ENCODE peak calls at places on chromosomes 3 and 15, in ten cellular contexts. N is sigmoid colon, L is GM12878, R is H1, A is stomach, Y is suprapubic skin, T is esophagus muscularis mucosa, P is transverse colon, H is HepG2, W is K562. I is an unnamed sample.

GRCh38 chr3:86797946-86798345 is 193.0 kb downstream of the VGLL3 start:
- DNase-seq in N (no peak), L (no peak), R (no peak), A (no peak), Y (no peak), T (no peak), P (no peak), H (no peak), W (no peak), I (no peak)

GRCh38 chr3:135325726-135326245 is 530.7 kb downstream of the EPHB1 start:
- DNase-seq in N (no peak), L (no peak), R (no peak), A (no peak), Y (no peak), T (peak), P (no peak), H (no peak), W (no peak), I (no peak)

GRCh38 chr3:148400754-148401153 is 296.9 kb upstream of the AGTR1 start:
- DNase-seq in N (no peak), L (no peak), R (no peak), A (no peak), Y (no peak), T (no peak), P (no peak), H (no peak), W (no peak), I (no peak)

GRCh38 chr3:105458518-105459215 is 92.0 kb downstream of the ALCAM start:
- DNase-seq in N (no peak), L (no peak), R (no peak), A (no peak), Y (no peak), T (no peak), P (no peak), H (no peak), W (no peak), I (no peak)

GRCh38 chr15:58203537-58203936 is 65.4 kb downstream of the AQP9 start:
- DNase-seq in N (no peak), L (no peak), R (no peak), A (no peak), Y (no peak), T (no peak), P (no peak), H (no peak), W (peak), I (no peak)

GRCh38 chr3:31103623-31104180 is 209.2 kb upstream of the GADL1 start:
- DNase-seq in N (no peak), L (no peak), R (no peak), A (no peak), Y (no peak), T (no peak), P (no peak), H (no peak), W (no peak), I (no peak)

GRCh38 chr3:121992601-121993560 is 29.2 kb downstream of the ILDR1 start:
- DNase-seq in N (no peak), L (peak), R (no peak), A (no peak), Y (no peak), T (peak), P (no peak), H (no peak), W (no peak), I (peak)

GRCh38 chr3:159814161-159814560 is 174.5 kb upstream of the IL12A start:
- DNase-seq in N (no peak), L (no peak), R (peak), A (no peak), Y (no peak), T (no peak), P (peak), H (no peak), W (no peak), I (no peak)

GRCh38 chr3:57755368-57756021 is 614 bp upstream of the SLMAP start:
- DNase-seq in N (peak), L (no peak), R (no peak), A (peak), Y (no peak), T (no peak), P (peak), H (peak), W (peak), I (no peak)

GRCh38 chr3:10950476-10951294 is 41.9 kb upstream of the SLC6A1 start:
- DNase-seq in N (no peak), L (no peak), R (no peak), A (no peak), Y (no peak), T (no peak), P (no peak), H (peak), W (peak), I (peak)

GRCh38 chr15:29749365-29750086 is 72.7 kb downstream of the TJP1 start:
- DNase-seq in N (no peak), L (no peak), R (no peak), A (no peak), Y (no peak), T (no peak), P (no peak), H (no peak), W (no peak), I (no peak)

GRCh38 chr15:69474291-69474690 is 21.7 kb downstream of the RPLP1 start:
- DNase-seq in N (no peak), L (no peak), R (no peak), A (no peak), Y (no peak), T (no peak), P (no peak), H (no peak), W (no peak), I (no peak)

GRCh38 chr15:67998599-67999122 is 55.5 kb upstream of the PIAS1 start:
- DNase-seq in N (no peak), L (no peak), R (no peak), A (peak), Y (no peak), T (no peak), P (peak), H (no peak), W (no peak), I (no peak)

GRCh38 chr3:166243511-166243910 is 406.3 kb upstream of the BCHE start:
- DNase-seq in N (no peak), L (no peak), R (no peak), A (no peak), Y (no peak), T (no peak), P (no peak), H (no peak), W (no peak), I (no peak)

GRCh38 chr15:85171736-85172135 is 190.1 kb downstream of the PDE8A start:
- DNase-seq in N (no peak), L (no peak), R (no peak), A (no peak), Y (no peak), T (no peak), P (no peak), H (no peak), W (no peak), I (no peak)

GRCh38 chr3:19149388-19149787 is 1.1 kb downstream of the KCNH8 start:
- DNase-seq in N (no peak), L (no peak), R (no peak), A (no peak), Y (no peak), T (no peak), P (no peak), H (no peak), W (no peak), I (no peak)

GRCh38 chr3:197889204-197889930 is 60.6 kb upstream of the RPL35A start:
- DNase-seq in N (no peak), L (no peak), R (no peak), A (no peak), Y (no peak), T (no peak), P (no peak), H (no peak), W (no peak), I (no peak)

GRCh38 chr15:78909791-78910228 is 35.0 kb downstream of the CTSH start:
- DNase-seq in N (no peak), L (peak), R (no peak), A (no peak), Y (no peak), T (no peak), P (no peak), H (peak), W (peak), I (no peak)

GRCh38 chr3:184338538-184338945 is 1.1 kb downstream of the FAM131A start:
- DNase-seq in N (peak), L (no peak), R (peak), A (peak), Y (no peak), T (no peak), P (peak), H (no peak), W (no peak), I (no peak)

GRCh38 chr3:116259984-116260383 is 185.3 kb downstream of the LSAMP start:
- DNase-seq in N (no peak), L (no peak), R (no peak), A (no peak), Y (no peak), T (no peak), P (no peak), H (no peak), W (no peak), I (no peak)

GRCh38 chr3:5078151-5078550 is 43.9 kb upstream of the ARL8B start:
- DNase-seq in N (peak), L (no peak), R (no peak), A (no peak), Y (no peak), T (no peak), P (no peak), H (no peak), W (no peak), I (no peak)

GRCh38 chr15:66763186-66764066 is 61.4 kb downstream of the SMAD6 start:
- DNase-seq in N (peak), L (no peak), R (no peak), A (peak), Y (peak), T (no peak), P (peak), H (no peak), W (no peak), I (peak)

GRCh38 chr3:196174652-196175051 is 36.5 kb downstream of the ZDHHC19 start:
- DNase-seq in N (no peak), L (no peak), R (no peak), A (no peak), Y (no peak), T (no peak), P (no peak), H (no peak), W (no peak), I (no peak)

GRCh38 chr3:14286887-14287496 is 108.4 kb downstream of the LSM3 start:
- DNase-seq in N (no peak), L (no peak), R (no peak), A (no peak), Y (no peak), T (no peak), P (no peak), H (no peak), W (no peak), I (no peak)

GRCh38 chr3:66236281-66236680 is 15.5 kb downstream of the SLC25A26 start:
- DNase-seq in N (no peak), L (no peak), R (no peak), A (no peak), Y (no peak), T (no peak), P (no peak), H (peak), W (no peak), I (no peak)

GRCh38 chr15:89666858-89667705 is 11.8 kb upstream of the KIF7 start:
- DNase-seq in N (peak), L (no peak), R (no peak), A (no peak), Y (no peak), T (no peak), P (no peak), H (no peak), W (no peak), I (no peak)

GRCh38 chr3:150249776-150250175 is 158.3 kb upstream of the TSC22D2 start:
- DNase-seq in N (no peak), L (no peak), R (no peak), A (no peak), Y (no peak), T (no peak), P (no peak), H (no peak), W (no peak), I (no peak)

GRCh38 chr3:62109534-62109933 is 263.8 kb downstream of the FEZF2 start:
- DNase-seq in N (no peak), L (no peak), R (no peak), A (no peak), Y (no peak), T (no peak), P (no peak), H (peak), W (no peak), I (peak)

GRCh38 chr3:147538034-147538433 is 128.9 kb downstream of the ZIC1 start:
- DNase-seq in N (no peak), L (no peak), R (no peak), A (no peak), Y (no peak), T (no peak), P (no peak), H (no peak), W (no peak), I (no peak)

GRCh38 chr3:155079795-155080546 is at the start of gene MME:
- DNase-seq in N (no peak), L (no peak), R (peak), A (peak), Y (no peak), T (no peak), P (peak), H (no peak), W (peak), I (peak)

GRCh38 chr15:33724321-33725036 is 243.8 kb upstream of the CHRM5 start:
- DNase-seq in N (no peak), L (no peak), R (no peak), A (no peak), Y (no peak), T (no peak), P (no peak), H (no peak), W (no peak), I (no peak)

GRCh38 chr3:28940530-28940929 is 340.3 kb upstream of the RBMS3 start:
- DNase-seq in N (no peak), L (peak), R (no peak), A (no peak), Y (no peak), T (no peak), P (no peak), H (no peak), W (no peak), I (no peak)

GRCh38 chr3:105444725-105445124 is 78.0 kb downstream of the ALCAM start:
- DNase-seq in N (no peak), L (no peak), R (no peak), A (no peak), Y (no peak), T (no peak), P (no peak), H (no peak), W (no peak), I (no peak)

GRCh38 chr3:126267169-126267975 is 87.0 kb upstream of the ALDH1L1 start:
- DNase-seq in N (peak), L (no peak), R (peak), A (peak), Y (no peak), T (peak), P (peak), H (peak), W (no peak), I (peak)

GRCh38 chr3:72303926-72304325 is 519.0 kb upstream of the PROK2 start:
- DNase-seq in N (no peak), L (no peak), R (no peak), A (no peak), Y (no peak), T (no peak), P (no peak), H (no peak), W (no peak), I (no peak)

GRCh38 chr3:71066356-71066755 is 517.2 kb downstream of the FOXP1 start:
- DNase-seq in N (no peak), L (no peak), R (no peak), A (peak), Y (no peak), T (no peak), P (peak), H (no peak), W (no peak), I (peak)
- TF ChIP-seq POLR2AphosphoS5 in N (no peak), L (no peak), R (no peak), A (no peak), Y (no peak), T (no peak), P (no peak), H (no peak), W (no peak), I (no peak)

GRCh38 chr3:163838769-163839168 is 1239.5 kb downstream of the SI start:
- DNase-seq in N (no peak), L (no peak), R (no peak), A (no peak), Y (no peak), T (no peak), P (no peak), H (no peak), W (no peak), I (no peak)
- TF ChIP-seq EP300 in N (no peak), L (no peak), R (no peak), A (no peak), Y (no peak), T (no peak), P (no peak), H (no peak), W (no peak), I (no peak)

DNA sequence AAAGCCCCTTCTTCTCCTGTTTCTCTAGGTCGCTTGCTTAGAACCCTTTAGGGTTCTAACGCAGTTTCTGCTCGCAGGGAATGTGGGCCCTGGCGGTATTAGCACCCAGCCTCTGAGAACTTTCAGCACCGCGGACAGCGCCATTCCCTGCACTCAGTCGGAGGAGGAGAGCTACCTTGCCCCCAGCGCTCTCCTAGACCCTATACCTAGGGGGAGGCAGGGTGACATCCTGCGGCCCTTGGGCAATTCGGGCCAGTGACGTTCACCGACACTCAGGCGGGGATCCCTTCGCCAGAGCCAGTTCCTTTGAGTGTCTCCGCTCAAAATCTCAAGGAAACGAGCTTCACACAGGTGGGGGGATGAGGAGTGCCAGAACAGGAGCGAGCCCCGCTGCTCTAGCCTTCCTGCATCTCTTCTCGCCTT is 1.3 kb downstream of the SLC7A14 start:
- DNase-seq in N (peak), L (no peak), R (no peak), A (peak), Y (no peak), T (no peak), P (peak), H (peak), W (peak), I (peak)
- H3K4me3 ChIP-seq in N (no peak), L (no peak), R (peak), A (no peak), Y (no peak), T (no peak), P (no peak), H (no peak), W (no peak), I (no peak)

GRCh38 chr15:83842281-83842680 is 188.4 kb downstream of the ADAMTSL3 start:
- DNase-seq in N (no peak), L (no peak), R (no peak), A (no peak), Y (no peak), T (no peak), P (no peak), H (no peak), W (no peak), I (no peak)

GRCh38 chr15:83846847-83847246 is 192.9 kb downstream of the ADAMTSL3 start:
- DNase-seq in N (no peak), L (no peak), R (no peak), A (no peak), Y (no peak), T (no peak), P (no peak), H (no peak), W (no peak), I (no peak)

GRCh38 chr15:83844742-83845141 is 190.8 kb downstream of the ADAMTSL3 start:
- DNase-seq in N (peak), L (no peak), R (no peak), A (no peak), Y (no peak), T (no peak), P (no peak), H (no peak), W (no peak), I (no peak)

GRCh38 chr15:83845230-83845629 is 191.3 kb downstream of the ADAMTSL3 start:
- DNase-seq in N (no peak), L (no peak), R (no peak), A (no peak), Y (no peak), T (no peak), P (no peak), H (no peak), W (no peak), I (no peak)

DNA sequence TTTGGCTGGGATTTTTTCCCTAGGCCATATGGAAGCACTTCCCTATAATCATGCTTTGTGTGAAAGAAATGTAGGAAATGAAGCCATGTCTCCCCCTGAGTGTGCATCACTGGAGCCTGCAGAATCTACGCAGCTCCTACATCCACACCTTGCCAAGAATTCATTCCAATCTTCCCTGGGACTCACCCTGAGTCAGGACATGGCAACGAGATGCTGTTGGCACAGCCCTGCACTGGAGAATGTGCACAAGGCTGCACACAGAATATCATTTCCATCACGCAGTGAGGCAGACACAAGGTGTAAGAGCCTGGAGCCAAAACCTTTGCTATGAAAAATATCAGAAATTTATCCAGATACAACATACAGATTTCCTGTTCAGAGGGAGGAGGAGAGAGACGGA is 189.6 kb downstream of the ADAMTSL3 start:
- DNase-seq in N (peak), L (no peak), R (no peak), A (no peak), Y (no peak), T (no peak), P (no peak), H (no peak), W (no peak), I (no peak)
- TF ChIP-seq POLR2AphosphoS5 in N (no peak), L (no peak), R (no peak), A (peak), Y (no peak), T (peak), P (no peak), H (no peak), W (no peak), I (no peak)

GRCh38 chr3:111621535-111621934 is 26.4 kb upstream of the ZBED2 start:
- DNase-seq in N (no peak), L (no peak), R (peak), A (no peak), Y (no peak), T (no peak), P (no peak), H (peak), W (peak), I (no peak)

DNA sequence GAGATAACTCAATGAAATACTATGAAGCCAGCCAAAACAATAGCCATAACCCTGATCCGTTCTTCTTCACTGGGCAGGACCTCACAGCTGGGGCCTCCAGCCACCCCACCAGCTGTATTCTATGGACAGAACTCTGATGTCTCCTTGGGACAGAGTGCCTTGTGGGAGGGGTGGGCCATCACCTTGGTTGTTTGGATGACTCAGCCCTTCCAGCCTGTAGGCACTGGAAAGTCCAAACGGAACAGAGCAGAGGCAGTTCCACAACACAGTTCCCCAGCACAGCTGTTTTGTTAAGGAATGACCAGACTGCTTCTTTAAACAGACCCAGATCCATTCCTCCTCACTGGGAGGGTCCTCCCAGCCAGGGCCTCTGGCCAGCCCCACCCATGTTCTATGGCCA is 31.9 kb upstream of the ZBED2 start:
- DNase-seq in N (no peak), L (no peak), R (no peak), A (no peak), Y (no peak), T (no peak), P (no peak), H (no peak), W (no peak), I (no peak)
- TF ChIP-seq EP300 in N (no peak), L (no peak), R (no peak), A (no peak), Y (no peak), T (no peak), P (no peak), H (no peak), W (no peak), I (no peak)

DNA sequence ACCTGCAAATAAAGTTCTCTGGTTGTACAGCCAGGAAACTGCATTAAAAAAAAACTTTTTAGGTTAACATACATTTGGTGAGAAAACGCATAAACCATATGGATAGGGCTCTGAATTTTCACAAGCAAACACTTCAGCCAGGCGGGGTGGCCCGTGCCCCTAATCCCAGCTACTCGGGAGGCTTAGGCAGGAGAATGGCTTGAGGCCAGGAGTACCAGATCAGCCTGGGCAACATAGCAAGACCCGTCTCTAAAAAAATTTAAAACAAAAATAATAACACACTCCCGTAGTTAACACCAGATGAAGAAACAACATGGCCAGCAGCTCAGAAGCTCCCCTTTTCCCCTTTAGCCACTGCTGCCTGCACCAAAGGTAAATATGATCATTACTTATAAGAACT is 3.2 kb upstream of the RPL14 start:
- DNase-seq in N (no peak), L (no peak), R (no peak), A (no peak), Y (no peak), T (no peak), P (no peak), H (no peak), W (no peak), I (no peak)
- H3K4me3 ChIP-seq in N (peak), L (peak), R (peak), A (peak), Y (peak), T (peak), P (no peak), H (peak), W (peak), I (peak)